ENCODE peak calls at places on chromosomes 4 and X, in eight cellular contexts. Q is suprapubic skin; Y is left lung; J is tibial artery; T is HCT116; Z is lower lobe of right lung; B is heart right ventricle; D is naive thymus-derived CD4-positive, alpha-beta T cell. F is an unnamed sample.

GRCh38 chr4:146972036-146972435 is 26.4 kb upstream of the TTC29 start:
- DNase-seq in Q (no peak), Y (no peak), J (no peak), T (no peak), Z (no peak), B (no peak), D (no peak), F (no peak)

GRCh38 chr4:168019019-168019651 is 73.2 kb upstream of the ANXA10 start:
- DNase-seq in Q (no peak), Y (no peak), J (no peak), T (no peak), Z (no peak), B (no peak), D (no peak), F (no peak)

GRCh38 chr4:182917182-182918043 is at the start of gene DCTD:
- DNase-seq in Q (peak; percentile 82), Y (peak; percentile 95), J (peak; percentile 74), T (no peak), Z (peak; percentile 88), B (peak; percentile 84), D (peak; percentile 90), F (peak; percentile 85)

GRCh38 chr4:89056953-89057398 is at the start of gene FAM13A:
- DNase-seq in Q (peak; percentile 87), Y (no peak), J (peak; percentile 90), T (peak; percentile 91), Z (peak; percentile 76), B (peak; percentile 41), D (no peak), F (peak; percentile 83)

GRCh38 chr4:140187316-140187695 is 33.3 kb upstream of the MAML3 start:
- DNase-seq in Q (no peak), Y (no peak), J (no peak), T (no peak), Z (no peak), B (no peak), D (no peak), F (no peak)

GRCh38 chr4:4859010-4859798 is at the start of gene MSX1:
- DNase-seq in Q (peak; percentile 91), Y (peak; percentile 93), J (peak; percentile 87), T (peak; percentile 60), Z (peak; percentile 87), B (peak; percentile 89), D (no peak), F (peak; percentile 94)

GRCh38 chrX:37818031-37818430 is 29.3 kb downstream of the DYNLT3 start:
- DNase-seq in Q (no peak), Y (no peak), J (no peak), T (no peak), Z (no peak), B (no peak), D (no peak), F (no peak)

GRCh38 chrX:26557691-26558321 is 341.8 kb downstream of the MAGEB5 start:
- DNase-seq in Q (peak; percentile 47), Y (peak; percentile 28), J (no peak), T (no peak), Z (no peak), B (no peak), D (no peak), F (no peak)

GRCh38 chr4:121127100-121127499 is 37.0 kb downstream of the TNIP3 start:
- DNase-seq in Q (no peak), Y (no peak), J (no peak), T (no peak), Z (no peak), B (no peak), D (no peak), F (no peak)

GRCh38 chrX:104173841-104174240 is 7.6 kb downstream of the FAM199X start:
- DNase-seq in Q (no peak), Y (no peak), J (no peak), T (no peak), Z (no peak), B (no peak), D (no peak), F (no peak)

GRCh38 chr4:42344260-42344659 is 53.0 kb upstream of the SHISA3 start:
- DNase-seq in Q (no peak), Y (no peak), J (no peak), T (no peak), Z (no peak), B (no peak), D (no peak), F (no peak)

GRCh38 chrX:118207831-118208453 is 91.3 kb upstream of the KLHL13 start:
- DNase-seq in Q (no peak), Y (no peak), J (no peak), T (no peak), Z (no peak), B (no peak), D (no peak), F (no peak)

GRCh38 chr4:40573593-40574311 is 55.9 kb downstream of the RBM47 start:
- DNase-seq in Q (no peak), Y (no peak), J (peak; percentile 42), T (no peak), Z (no peak), B (no peak), D (no peak), F (no peak)
- H3K4me1 ChIP-seq in Q (peaks cover 20% of the 10 kb centered on the region), Y (peaks cover 15% of the 10 kb centered on the region), J (peaks cover 9% of the 10 kb centered on the region), T (peaks cover 11% of the 10 kb centered on the region), Z (peaks cover 43% of the 10 kb centered on the region), B (peaks cover 66% of the 10 kb centered on the region), D (no peaks in the 10 kb centered on the region), F (no peaks in the 10 kb centered on the region)

GRCh38 chr4:130530505-130530904 is 1434.6 kb downstream of the C4orf33 start:
- DNase-seq in Q (no peak), Y (no peak), J (no peak), T (no peak), Z (no peak), B (no peak), D (no peak), F (no peak)

GRCh38 chr4:130534651-130535050 is 1438.7 kb downstream of the C4orf33 start:
- DNase-seq in Q (no peak), Y (no peak), J (no peak), T (no peak), Z (no peak), B (no peak), D (no peak), F (no peak)
- H3K4me1 ChIP-seq in Q (no peaks in the 10 kb centered on the region), Y (no peaks in the 10 kb centered on the region), J (no peaks in the 10 kb centered on the region), T (no peaks in the 10 kb centered on the region), Z (no peaks in the 10 kb centered on the region), B (no peaks in the 10 kb centered on the region), D (no peaks in the 10 kb centered on the region), F (no peaks in the 10 kb centered on the region)

GRCh38 chr4:102824398-102824797 is 3.0 kb downstream of the UBE2D3 start:
- DNase-seq in Q (no peak), Y (no peak), J (no peak), T (no peak), Z (no peak), B (no peak), D (no peak), F (no peak)
- H3K4me1 ChIP-seq in Q (peaks cover 61% of the 10 kb centered on the region), Y (peaks cover 46% of the 10 kb centered on the region), J (peaks cover 47% of the 10 kb centered on the region), T (peaks cover 7% of the 10 kb centered on the region), Z (peaks cover 62% of the 10 kb centered on the region), B (peaks cover 64% of the 10 kb centered on the region), D (peaks cover 45% of the 10 kb centered on the region), F (no peaks in the 10 kb centered on the region)

DNA sequence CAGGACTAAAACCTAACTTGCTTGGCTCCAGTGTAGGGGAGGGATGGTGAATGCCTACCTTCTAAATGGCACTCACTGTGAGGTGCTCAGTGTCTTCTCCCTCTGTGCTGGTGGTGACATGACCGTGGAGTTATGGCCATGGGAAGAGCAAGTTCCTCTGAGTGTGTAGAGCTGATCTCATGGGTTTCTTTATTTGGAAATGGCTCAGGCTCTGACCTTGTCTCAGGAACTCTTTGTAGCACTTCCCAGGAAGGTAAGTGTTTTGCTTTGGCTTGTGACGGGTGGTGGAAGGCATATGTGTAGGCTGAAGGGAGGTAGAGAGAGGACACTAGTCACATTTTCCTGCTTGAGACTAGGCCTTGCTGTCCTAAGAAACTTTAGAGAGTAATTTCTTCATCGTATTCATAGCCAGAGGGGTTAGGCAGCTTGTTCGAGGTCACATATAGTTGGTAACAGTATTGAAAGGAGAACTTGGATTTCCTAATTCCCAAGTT is 6.5 kb downstream of the MSN start:
- DNase-seq in Q (no peak), Y (no peak), J (no peak), T (no peak), Z (no peak), B (no peak), D (no peak), F (no peak)
- H3K4me1 ChIP-seq in Q (peaks cover 83% of the 10 kb centered on the region), Y (peaks cover 40% of the 10 kb centered on the region), J (peaks cover 45% of the 10 kb centered on the region), T (peaks cover 9% of the 10 kb centered on the region), Z (peaks cover 74% of the 10 kb centered on the region), B (peaks cover 93% of the 10 kb centered on the region), D (peaks cover 46% of the 10 kb centered on the region), F (no peaks in the 10 kb centered on the region)

GRCh38 chr4:143397887-143398286 is 61.2 kb downstream of the GAB1 start:
- DNase-seq in Q (no peak), Y (no peak), J (no peak), T (no peak), Z (no peak), B (no peak), D (no peak), F (no peak)

GRCh38 chr4:143397335-143397734 is 60.7 kb downstream of the GAB1 start:
- DNase-seq in Q (no peak), Y (no peak), J (no peak), T (no peak), Z (no peak), B (no peak), D (no peak), F (no peak)

GRCh38 chr4:143396695-143397094 is 60.0 kb downstream of the GAB1 start:
- DNase-seq in Q (no peak), Y (no peak), J (no peak), T (no peak), Z (no peak), B (no peak), D (no peak), F (no peak)

GRCh38 chr4:143393195-143393594 is 56.5 kb downstream of the GAB1 start:
- DNase-seq in Q (no peak), Y (no peak), J (no peak), T (no peak), Z (no peak), B (no peak), D (no peak), F (no peak)

GRCh38 chr4:143395054-143395453 is 58.4 kb downstream of the GAB1 start:
- DNase-seq in Q (no peak), Y (no peak), J (no peak), T (no peak), Z (no peak), B (no peak), D (no peak), F (no peak)
- H3K4me1 ChIP-seq in Q (peaks cover 26% of the 10 kb centered on the region), Y (peaks cover 20% of the 10 kb centered on the region), J (peaks cover 58% of the 10 kb centered on the region), T (peaks cover 2% of the 10 kb centered on the region), Z (peaks cover 64% of the 10 kb centered on the region), B (peaks cover 51% of the 10 kb centered on the region), D (no peaks in the 10 kb centered on the region), F (no peaks in the 10 kb centered on the region)

F was measured in BE2C.